ENCODE peak calls at places on chromosomes 7 and 10, in seven cellular contexts. X, H, P, K, Z, N and O are unnamed samples.

GRCh38 chr10:61763778-61764177 is 101.0 kb downstream of the CABCOCO1 start:
- DNase-seq in X (no peak), H (no peak), P (no peak), K (no peak), Z (no peak), N (no peak), O (no peak)

GRCh38 chr10:90960355-90960814 is 39.5 kb upstream of the ANKRD1 start:
- DNase-seq in X (no peak), H (no peak), P (peak), K (no peak), Z (no peak), N (no peak), O (no peak)

GRCh38 chr10:98259606-98260319 is 8.2 kb downstream of the LOXL4 start:
- DNase-seq in X (no peak), H (no peak), P (peak), K (no peak), Z (no peak), N (peak), O (no peak)

GRCh38 chr7:51649-52048 is 140.7 kb upstream of the FAM20C start:
- DNase-seq in X (no peak), H (no peak), P (no peak), K (no peak), Z (no peak), N (no peak), O (no peak)

GRCh38 chr10:131442271-131442670 is 130.8 kb upstream of the TCERG1L start:
- DNase-seq in X (no peak), H (no peak), P (no peak), K (no peak), Z (no peak), N (no peak), O (no peak)

GRCh38 chr7:36653011-36653670 is 71.2 kb downstream of the AOAH start:
- DNase-seq in X (no peak), H (no peak), P (no peak), K (no peak), Z (no peak), N (no peak), O (no peak)

GRCh38 chr10:5030989-5031388 is 27.3 kb upstream of the AKR1C2 start:
- DNase-seq in X (no peak), H (no peak), P (no peak), K (no peak), Z (no peak), N (no peak), O (no peak)

GRCh38 chr7:44534501-44534900 is 6.6 kb downstream of the NPC1L1 start:
- DNase-seq in X (no peak), H (peak), P (peak), K (peak), Z (peak), N (peak), O (peak)

GRCh38 chr7:36165059-36165458 is 12.0 kb downstream of the EEPD1 start:
- DNase-seq in X (no peak), H (no peak), P (no peak), K (no peak), Z (peak), N (no peak), O (no peak)

GRCh38 chr7:27237735-27238334 is 4.8 kb upstream of the EVX1 start:
- DNase-seq in X (no peak), H (no peak), P (no peak), K (no peak), Z (no peak), N (no peak), O (no peak)

GRCh38 chr10:6701289-6701688 is 121.2 kb upstream of the PRKCQ start:
- DNase-seq in X (no peak), H (no peak), P (no peak), K (no peak), Z (no peak), N (peak), O (peak)

GRCh38 chr10:10259013-10259412 is 758.7 kb upstream of the CELF2 start:
- DNase-seq in X (no peak), H (no peak), P (no peak), K (no peak), Z (no peak), N (no peak), O (no peak)

GRCh38 chr10:75814071-75814470 is 382.6 kb downstream of the LRMDA start:
- DNase-seq in X (no peak), H (no peak), P (no peak), K (no peak), Z (no peak), N (no peak), O (no peak)

GRCh38 chr7:151642746-151643145 is 123.1 kb upstream of the RHEB start:
- DNase-seq in X (no peak), H (no peak), P (no peak), K (no peak), Z (no peak), N (no peak), O (no peak)

GRCh38 chr7:151872531-151873401 is 4.1 kb downstream of the PRKAG2 start:
- DNase-seq in X (no peak), H (no peak), P (no peak), K (no peak), Z (no peak), N (no peak), O (no peak)

GRCh38 chr10:9096288-9096687 is 1041.8 kb downstream of the GATA3 start:
- DNase-seq in X (no peak), H (no peak), P (no peak), K (peak), Z (no peak), N (no peak), O (no peak)

GRCh38 chr7:151756076-151756731 is 120.7 kb downstream of the PRKAG2 start:
- DNase-seq in X (peak), H (no peak), P (no peak), K (peak), Z (no peak), N (no peak), O (peak)